ENCODE peak calls at places on chromosomes 3 and 15, in four cellular contexts. B, Y, Z and V are unnamed samples.

GRCh38 chr15:67746450-67746849 is 78.9 kb upstream of the SKOR1 start:
- DNase-seq in Z (peak), Y (no peak), B (no peak), V (no peak)

GRCh38 chr15:29324746-29325145 is 55.1 kb upstream of the NSMCE3 start:
- DNase-seq in B (no peak), Z (no peak), Y (no peak), V (no peak)

GRCh38 chr3:73727854-73728253 is 103.1 kb upstream of the PDZRN3 start:
- DNase-seq in B (no peak), Z (peak), Y (no peak), V (no peak)

GRCh38 chr3:138174421-138175122 is at the start of gene DBR1:
- DNase-seq in Y (no peak), Z (peak), B (peak), V (peak)

GRCh38 chr3:4855676-4856075 is 123.6 kb upstream of the BHLHE40 start:
- DNase-seq in Y (no peak), Z (no peak), B (no peak), V (no peak)

GRCh38 chr3:160343132-160343531 is 55.9 kb downstream of the IFT80 start:
- DNase-seq in Y (no peak), B (no peak), Z (peak), V (peak)

GRCh38 chr3:43181202-43181910 is 75.5 kb upstream of the POMGNT2 start:
- DNase-seq in Z (no peak), Y (no peak), B (no peak), V (no peak)

GRCh38 chr3:119924111-119925094 is 142.5 kb downstream of the NR1I2 start:
- DNase-seq in Y (no peak), Z (no peak), B (no peak), V (no peak)

GRCh38 chr3:143951351-143951971 is 20.2 kb upstream of the DIPK2A start:
- DNase-seq in Y (no peak), Z (peak), B (no peak), V (peak)

GRCh38 chr3:40876496-40876895 is 322.8 kb upstream of the CTNNB1 start:
- DNase-seq in B (no peak), Y (no peak), Z (no peak), V (no peak)

GRCh38 chr3:120393761-120394160 is 44.6 kb upstream of the LRRC58 start:
- DNase-seq in Y (no peak), B (no peak), Z (no peak), V (no peak)

GRCh38 chr3:185490241-185490640 is 8.6 kb downstream of the TMEM41A start:
- DNase-seq in Z (no peak), B (no peak), Y (no peak), V (no peak)

GRCh38 chr3:12472000-12472399 is 12.3 kb upstream of the TSEN2 start:
- DNase-seq in B (no peak), Z (no peak), Y (no peak), V (no peak)

GRCh38 chr3:126994661-126995161 is 11.8 kb downstream of the PLXNA1 start:
- DNase-seq in Y (no peak), Z (no peak), B (no peak), V (no peak)

GRCh38 chr3:172210355-172210754 is 171.0 kb downstream of the FNDC3B start:
- DNase-seq in Y (no peak), Z (no peak), B (no peak), V (peak)

GRCh38 chr3:172209333-172210321 is 170.2 kb downstream of the FNDC3B start:
- DNase-seq in B (peak), Y (no peak), Z (peak), V (no peak)

GRCh38 chr3:172211123-172211522 is 171.7 kb downstream of the FNDC3B start:
- DNase-seq in Y (no peak), B (no peak), Z (no peak), V (peak)

GRCh38 chr3:172204716-172205115 is 165.3 kb downstream of the FNDC3B start:
- DNase-seq in Z (no peak), Y (no peak), B (no peak), V (no peak)

GRCh38 chr3:172208586-172209332 is 169.4 kb downstream of the FNDC3B start:
- DNase-seq in Y (peak), B (peak), Z (peak), V (peak)
- H4K5ac ChIP-seq in Y (no peak), B (no peak), Z (no peak), V (no peak)

DNA sequence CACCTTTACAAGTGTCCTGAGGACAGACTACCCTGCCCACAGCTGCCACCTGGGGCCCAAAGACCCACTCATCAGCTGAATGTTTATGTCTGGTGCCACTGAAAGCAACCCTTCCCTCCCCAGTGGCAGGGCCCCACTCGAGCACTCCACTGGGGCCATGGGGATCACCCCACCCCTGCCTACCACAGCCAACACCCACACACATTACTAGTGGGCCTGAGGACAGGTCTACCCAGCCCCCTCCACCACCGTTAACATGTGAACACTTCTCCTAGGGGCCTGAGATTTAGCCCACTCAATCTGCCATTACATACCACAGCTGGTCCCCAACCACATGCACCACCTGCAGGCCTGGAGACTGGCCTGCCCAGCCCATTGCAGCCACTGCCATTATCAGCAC is 52.3 kb downstream of the ADAM10 start:
- DNase-seq in Z (no peak), Y (no peak), B (no peak), V (no peak)
- H4K5ac ChIP-seq in Z (no peak), Y (no peak), B (no peak), V (no peak)

GRCh38 chr3:150248116-150248864 is 159.8 kb upstream of the TSC22D2 start:
- DNase-seq in Z (peak), B (no peak), Y (no peak), V (peak)

GRCh38 chr3:150248865-150249360 is 159.2 kb upstream of the TSC22D2 start:
- DNase-seq in Z (no peak), B (no peak), Y (no peak), V (no peak)

GRCh38 chr3:150251654-150252053 is 156.4 kb upstream of the TSC22D2 start:
- DNase-seq in Y (no peak), B (no peak), Z (no peak), V (peak)

GRCh38 chr3:150251187-150251592 is 156.9 kb upstream of the TSC22D2 start:
- DNase-seq in Z (no peak), B (no peak), Y (no peak), V (no peak)

GRCh38 chr3:150249776-150250175 is 158.3 kb upstream of the TSC22D2 start:
- DNase-seq in B (no peak), Y (no peak), Z (no peak), V (no peak)
- H4K5ac ChIP-seq in B (no peak), Y (no peak), Z (no peak), V (peak)

DNA sequence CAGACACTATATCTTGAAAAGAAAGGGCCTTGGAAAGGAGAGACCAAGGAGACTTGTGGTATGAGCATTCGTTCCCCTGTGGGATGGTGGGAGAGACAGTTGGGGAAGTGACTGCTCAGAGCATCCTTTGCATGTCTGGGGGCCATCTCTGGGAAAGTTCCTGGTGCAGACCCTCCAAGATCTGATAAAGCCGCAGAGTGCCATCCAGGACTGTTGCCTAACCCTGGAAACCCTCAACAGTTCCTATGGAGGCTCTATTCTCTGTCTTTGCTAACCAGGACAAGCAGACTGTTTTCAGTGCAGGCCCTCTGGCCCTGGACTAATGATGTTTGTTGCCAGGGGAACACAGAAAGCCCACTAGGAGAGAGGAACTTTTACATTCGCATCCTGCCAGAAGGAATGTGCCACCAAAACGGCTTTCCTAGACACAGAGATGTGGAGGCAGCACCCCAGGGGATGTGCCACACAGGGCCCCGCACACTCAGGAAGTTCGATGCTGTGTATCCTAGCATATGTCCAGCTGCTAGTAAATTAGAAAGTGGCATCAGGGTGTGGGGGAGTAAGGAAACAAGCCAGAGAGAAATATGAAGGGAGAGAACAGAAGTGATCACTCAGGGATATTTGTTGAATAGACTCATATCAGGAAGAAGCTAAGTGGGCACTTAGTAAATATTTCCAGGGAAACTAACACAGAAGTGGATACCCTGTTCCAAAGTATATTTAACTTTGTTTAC is 30.1 kb upstream of the TMOD3 start:
- DNase-seq in Y (no peak), Z (no peak), B (no peak), V (no peak)
- H4K5ac ChIP-seq in Y (no peak), Z (no peak), B (no peak), V (no peak)

GRCh38 chr3:180359381-180360279 is 242.3 kb upstream of the TTC14 start:
- DNase-seq in Y (no peak), B (no peak), Z (no peak), V (no peak)

GRCh38 chr3:180358179-180358578 is 243.8 kb upstream of the TTC14 start:
- DNase-seq in Y (no peak), B (no peak), Z (no peak), V (peak)

GRCh38 chr3:180362081-180362480 is 239.9 kb upstream of the TTC14 start:
- DNase-seq in B (no peak), Z (no peak), Y (no peak), V (no peak)
- H4K5ac ChIP-seq in B (no peak), Z (no peak), Y (no peak), V (no peak)